ENCODE peak calls at places on chromosomes 11 and 22, in seven cellular contexts. Y, Q, U, Z, E, B and L are unnamed samples.
A peak's percentile ranks its signal among the peaks of the same experiment; 100 is the strongest.

GRCh38 chr11:46666516-46666915 is 33.9 kb downstream of the ARHGAP1 start:
- DNase-seq in Y (no peak), Q (no peak), U (no peak), Z (no peak), E (no peak), B (no peak), L (no peak)

GRCh38 chr11:133917921-133918605 is 38.7 kb downstream of the IGSF9B start:
- DNase-seq in Y (no peak), Q (no peak), U (no peak), Z (no peak), E (no peak), B (no peak), L (no peak)

GRCh38 chr11:78821371-78822306 is 247.0 kb upstream of the NARS2 start:
- DNase-seq in Y (no peak), Q (no peak), U (no peak), Z (no peak), E (no peak), B (no peak), L (no peak)

GRCh38 chr11:118232659-118233058 is 7.8 kb upstream of the JAML start:
- DNase-seq in Y (no peak), Q (no peak), U (no peak), Z (no peak), E (no peak), B (no peak), L (no peak)

GRCh38 chr22:20803696-20804324 is 29.9 kb downstream of the SERPIND1 start:
- DNase-seq in Y (peak; percentile 20), Q (no peak), U (no peak), Z (no peak), E (no peak), B (no peak), L (no peak)

GRCh38 chr11:6362868-6363678 is 27.2 kb upstream of the SMPD1 start:
- DNase-seq in Y (peak; percentile 42), Q (peak; percentile 91), U (peak; percentile 43), Z (peak; percentile 56), E (peak; percentile 40), B (peak; percentile 28), L (peak; percentile 79)

GRCh38 chr11:80109031-80109430 is 668.2 kb upstream of the TENM4 start:
- DNase-seq in Y (no peak), Q (no peak), U (no peak), Z (no peak), E (no peak), B (no peak), L (no peak)

GRCh38 chr11:123450593-123450992 is 20.5 kb downstream of the GRAMD1B start:
- DNase-seq in Y (no peak), Q (no peak), U (no peak), Z (no peak), E (no peak), B (no peak), L (no peak)

GRCh38 chr11:122656073-122656630 is 630 bp downstream of the UBASH3B start:
- DNase-seq in Y (no peak), Q (peak; percentile 91), U (no peak), Z (peak; percentile 30), E (no peak), B (no peak), L (peak; percentile 82)